ENCODE peak calls at places on chromosomes 16 and 17, in ten cellular contexts. One of them, this sample, is unnamed.

GRCh38 chr17:46722662-46723285 is 95.7 kb downstream of the WNT3 start:
- DNase-seq in stomach: no peak
- DNase-seq in tibial nerve: no peak
- DNase-seq in K562: no peak
- DNase-seq in sigmoid colon: no peak
- DNase-seq in H1: no peak
- DNase-seq in esophagus muscularis mucosa: no peak
- DNase-seq in ovary: no peak
- DNase-seq in transverse colon: no peak
- DNase-seq in A549: no peak
- DNase-seq in this sample: no peak

GRCh38 chr17:58092101-58092796 is 9.0 kb downstream of the DYNLL2 start:
- DNase-seq in K562: no peak
- DNase-seq in esophagus muscularis mucosa: peak; percentile 77
- DNase-seq in H1: no peak
- DNase-seq in ovary: no peak
- DNase-seq in A549: no peak
- DNase-seq in sigmoid colon: no peak
- DNase-seq in transverse colon: no peak
- DNase-seq in stomach: no peak
- DNase-seq in tibial nerve: no peak
- DNase-seq in this sample: no peak

GRCh38 chr16:88128556-88128955 is 177.3 kb downstream of the BANP start:
- DNase-seq in sigmoid colon: no peak
- DNase-seq in H1: no peak
- DNase-seq in transverse colon: no peak
- DNase-seq in tibial nerve: no peak
- DNase-seq in A549: no peak
- DNase-seq in esophagus muscularis mucosa: no peak
- DNase-seq in ovary: no peak
- DNase-seq in stomach: no peak
- DNase-seq in K562: no peak
- DNase-seq in this sample: no peak

GRCh38 chr16:86502856-86503748 is 7.2 kb upstream of the FOXF1 start:
- DNase-seq in H1: no peak
- DNase-seq in tibial nerve: no peak
- DNase-seq in A549: no peak
- DNase-seq in sigmoid colon: peak; percentile 69
- DNase-seq in ovary: no peak
- DNase-seq in K562: no peak
- DNase-seq in stomach: no peak
- DNase-seq in esophagus muscularis mucosa: no peak
- DNase-seq in transverse colon: no peak
- DNase-seq in this sample: no peak

GRCh38 chr17:21245703-21246102 is 7.5 kb downstream of the NATD1 start:
- DNase-seq in esophagus muscularis mucosa: no peak
- DNase-seq in A549: no peak
- DNase-seq in stomach: no peak
- DNase-seq in transverse colon: no peak
- DNase-seq in ovary: no peak
- DNase-seq in tibial nerve: no peak
- DNase-seq in sigmoid colon: no peak
- DNase-seq in K562: no peak
- DNase-seq in H1: no peak
- DNase-seq in this sample: no peak

GRCh38 chr17:58094118-58094517 is 10.9 kb downstream of the DYNLL2 start:
- DNase-seq in tibial nerve: no peak
- DNase-seq in A549: no peak
- DNase-seq in transverse colon: no peak
- DNase-seq in stomach: no peak
- DNase-seq in esophagus muscularis mucosa: peak; percentile 57
- DNase-seq in H1: no peak
- DNase-seq in ovary: no peak
- DNase-seq in sigmoid colon: no peak
- DNase-seq in K562: no peak
- DNase-seq in this sample: no peak

GRCh38 chr17:77729587-77729986 is 228.9 kb upstream of the TNRC6C start:
- DNase-seq in sigmoid colon: no peak
- DNase-seq in H1: no peak
- DNase-seq in stomach: no peak
- DNase-seq in ovary: no peak
- DNase-seq in tibial nerve: no peak
- DNase-seq in K562: no peak
- DNase-seq in A549: no peak
- DNase-seq in esophagus muscularis mucosa: peak; percentile 29
- DNase-seq in transverse colon: no peak
- DNase-seq in this sample: peak; percentile 2

GRCh38 chr16:69772560-69773254 is 10.6 kb downstream of the WWP2 start:
- DNase-seq in H1: no peak
- DNase-seq in ovary: no peak
- DNase-seq in stomach: no peak
- DNase-seq in sigmoid colon: no peak
- DNase-seq in A549: no peak
- DNase-seq in tibial nerve: no peak
- DNase-seq in transverse colon: no peak
- DNase-seq in esophagus muscularis mucosa: no peak
- DNase-seq in K562: no peak
- DNase-seq in this sample: no peak

GRCh38 chr16:56355786-56356275 is 69.5 kb downstream of the AMFR start:
- DNase-seq in ovary: peak; percentile 41
- DNase-seq in transverse colon: peak; percentile 6
- DNase-seq in esophagus muscularis mucosa: no peak
- DNase-seq in K562: peak; percentile 86
- DNase-seq in stomach: peak; percentile 18
- DNase-seq in H1: no peak
- DNase-seq in tibial nerve: peak; percentile 9
- DNase-seq in sigmoid colon: peak; percentile 64
- DNase-seq in A549: no peak
- DNase-seq in this sample: peak; percentile 61

GRCh38 chr16:87824991-87825841 is 44.1 kb downstream of the SLC7A5 start:
- DNase-seq in K562: no peak
- DNase-seq in sigmoid colon: no peak
- DNase-seq in transverse colon: no peak
- DNase-seq in ovary: no peak
- DNase-seq in tibial nerve: no peak
- DNase-seq in H1: no peak
- DNase-seq in stomach: no peak
- DNase-seq in A549: peak; percentile 64
- DNase-seq in esophagus muscularis mucosa: no peak
- DNase-seq in this sample: no peak

GRCh38 chr16:52068447-52069074 is 478.4 kb downstream of the TOX3 start:
- DNase-seq in A549: peak; percentile 39
- DNase-seq in stomach: peak; percentile 35
- DNase-seq in ovary: no peak
- DNase-seq in esophagus muscularis mucosa: peak; percentile 26
- DNase-seq in sigmoid colon: no peak
- DNase-seq in transverse colon: peak; percentile 41
- DNase-seq in K562: no peak
- DNase-seq in H1: peak; percentile 3
- DNase-seq in tibial nerve: no peak
- DNase-seq in this sample: no peak

DNA sequence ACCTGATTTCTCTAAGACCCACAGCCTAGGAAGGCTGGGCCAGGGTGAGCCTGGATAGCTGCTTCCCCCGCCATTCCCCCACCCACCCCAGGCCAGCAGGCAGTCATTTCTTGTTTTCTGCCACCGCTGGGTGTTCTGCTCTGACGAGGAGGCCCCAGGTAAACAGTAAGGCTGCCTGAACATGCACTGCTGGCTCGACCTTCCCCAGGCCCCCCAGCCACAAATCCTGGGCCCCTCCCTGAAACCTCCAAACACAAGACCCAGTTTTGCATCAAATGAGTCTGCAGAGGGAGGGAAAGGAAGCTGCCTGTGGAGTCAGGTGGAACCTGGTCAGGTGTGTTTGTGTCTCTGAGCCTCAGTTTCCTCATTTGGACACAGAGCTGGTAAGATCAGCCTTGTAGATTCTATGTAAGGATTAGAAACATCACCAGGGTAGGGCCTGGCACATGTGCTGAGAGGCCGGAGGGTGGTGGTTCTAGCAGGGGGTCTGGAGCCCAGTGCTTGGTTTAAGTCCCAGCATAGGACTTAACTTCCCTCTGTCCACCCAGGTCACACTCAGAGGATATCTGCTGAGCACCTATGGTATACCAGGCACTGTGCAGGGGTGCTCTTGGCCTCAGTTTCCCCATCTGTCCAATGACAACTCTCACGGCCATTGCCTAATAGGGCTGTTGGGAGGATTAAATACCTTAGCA is 18.9 kb upstream of the PRM1 start:
- DNase-seq in A549: no peak
- DNase-seq in tibial nerve: no peak
- DNase-seq in K562: no peak
- DNase-seq in transverse colon: no peak
- DNase-seq in ovary: no peak
- DNase-seq in sigmoid colon: no peak
- DNase-seq in H1: no peak
- DNase-seq in esophagus muscularis mucosa: no peak
- DNase-seq in stomach: no peak
- DNase-seq in this sample: no peak
- H3K4me1 ChIP-seq in A549: no peaks in the 10 kb centered on the region
- H3K4me1 ChIP-seq in tibial nerve: no peaks in the 10 kb centered on the region
- H3K4me1 ChIP-seq in K562: peaks cover 13% of the 10 kb centered on the region
- H3K4me1 ChIP-seq in transverse colon: peaks cover 19% of the 10 kb centered on the region
- H3K4me1 ChIP-seq in ovary: peaks cover 4% of the 10 kb centered on the region
- H3K4me1 ChIP-seq in sigmoid colon: peaks cover 21% of the 10 kb centered on the region
- H3K4me1 ChIP-seq in H1: peaks cover 9% of the 10 kb centered on the region
- H3K4me1 ChIP-seq in esophagus muscularis mucosa: peaks cover 13% of the 10 kb centered on the region
- H3K4me1 ChIP-seq in stomach: peaks cover 20% of the 10 kb centered on the region
- H3K4me1 ChIP-seq in this sample: peaks cover 32% of the 10 kb centered on the region

DNA sequence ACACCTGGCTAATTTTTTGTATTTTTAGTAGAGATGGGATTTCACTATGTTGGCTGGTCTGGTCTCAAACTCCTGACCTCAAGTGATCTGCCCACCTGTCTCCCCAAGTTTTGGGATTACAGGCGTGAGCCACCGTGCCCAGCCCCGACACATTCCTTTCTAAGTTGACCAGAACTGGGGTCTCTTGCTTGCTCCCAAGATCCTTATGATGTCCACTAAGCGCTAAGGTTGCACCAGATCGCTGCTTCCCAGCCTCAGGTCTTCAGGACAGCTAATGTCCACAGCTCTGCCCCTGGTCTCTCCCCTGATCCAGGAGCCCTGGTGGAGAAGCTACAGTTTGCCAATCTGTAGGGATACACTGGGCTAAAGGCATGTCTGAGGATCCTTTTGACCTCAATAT is 29.5 kb downstream of the NSMCE1 start:
- DNase-seq in transverse colon: no peak
- DNase-seq in tibial nerve: no peak
- DNase-seq in stomach: no peak
- DNase-seq in A549: no peak
- DNase-seq in ovary: peak; percentile 19
- DNase-seq in esophagus muscularis mucosa: no peak
- DNase-seq in K562: no peak
- DNase-seq in sigmoid colon: peak; percentile 52
- DNase-seq in H1: no peak
- DNase-seq in this sample: peak; percentile 19
- TF ChIP-seq EP300 in transverse colon: no peak
- TF ChIP-seq EP300 in tibial nerve: no peak
- TF ChIP-seq EP300 in stomach: no peak
- TF ChIP-seq EP300 in A549: no peak
- TF ChIP-seq EP300 in ovary: no peak
- TF ChIP-seq EP300 in esophagus muscularis mucosa: no peak
- TF ChIP-seq EP300 in K562: no peak
- TF ChIP-seq EP300 in sigmoid colon: no peak
- TF ChIP-seq EP300 in H1: no peak
- TF ChIP-seq EP300 in this sample: no peak

GRCh38 chr17:74800531-74800930 is 24.4 kb upstream of the NAT9 start:
- DNase-seq in K562: no peak
- DNase-seq in tibial nerve: no peak
- DNase-seq in esophagus muscularis mucosa: no peak
- DNase-seq in stomach: no peak
- DNase-seq in H1: no peak
- DNase-seq in A549: no peak
- DNase-seq in sigmoid colon: no peak
- DNase-seq in transverse colon: no peak
- DNase-seq in ovary: no peak
- DNase-seq in this sample: no peak

GRCh38 chr17:74803971-74804370 is 27.8 kb upstream of the NAT9 start:
- DNase-seq in sigmoid colon: no peak
- DNase-seq in K562: no peak
- DNase-seq in esophagus muscularis mucosa: no peak
- DNase-seq in H1: no peak
- DNase-seq in A549: no peak
- DNase-seq in tibial nerve: no peak
- DNase-seq in stomach: no peak
- DNase-seq in ovary: no peak
- DNase-seq in transverse colon: no peak
- DNase-seq in this sample: no peak

GRCh38 chr17:74803388-74803930 is 27.3 kb upstream of the NAT9 start:
- DNase-seq in K562: no peak
- DNase-seq in tibial nerve: no peak
- DNase-seq in esophagus muscularis mucosa: no peak
- DNase-seq in sigmoid colon: no peak
- DNase-seq in transverse colon: no peak
- DNase-seq in stomach: no peak
- DNase-seq in A549: no peak
- DNase-seq in ovary: no peak
- DNase-seq in H1: no peak
- DNase-seq in this sample: no peak

GRCh38 chr17:74804683-74805082 is 28.5 kb upstream of the NAT9 start:
- DNase-seq in transverse colon: no peak
- DNase-seq in tibial nerve: no peak
- DNase-seq in ovary: no peak
- DNase-seq in esophagus muscularis mucosa: no peak
- DNase-seq in stomach: no peak
- DNase-seq in A549: no peak
- DNase-seq in K562: no peak
- DNase-seq in H1: no peak
- DNase-seq in sigmoid colon: no peak
- DNase-seq in this sample: peak; percentile 73

DNA sequence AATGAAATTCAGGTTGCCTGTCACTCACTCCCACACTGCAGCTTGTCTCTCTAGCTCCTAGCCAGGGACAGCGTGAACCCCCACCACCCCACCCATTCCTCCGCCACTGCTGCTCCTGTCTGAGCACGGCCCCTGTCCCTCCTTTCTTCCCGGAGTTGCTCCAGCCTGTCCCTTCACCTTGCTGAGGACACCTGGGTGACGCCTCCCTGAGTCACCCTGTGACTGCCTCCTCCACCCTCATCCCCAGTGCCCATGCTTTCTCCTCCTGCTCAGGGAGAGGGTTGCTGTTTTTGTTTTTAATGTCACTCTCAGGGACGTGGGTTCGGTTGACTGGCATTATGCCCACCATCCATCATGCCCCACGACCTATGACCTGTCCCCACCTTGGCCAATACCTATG is 25.8 kb upstream of the NAT9 start:
- DNase-seq in transverse colon: no peak
- DNase-seq in H1: no peak
- DNase-seq in esophagus muscularis mucosa: no peak
- DNase-seq in K562: no peak
- DNase-seq in tibial nerve: no peak
- DNase-seq in stomach: no peak
- DNase-seq in A549: no peak
- DNase-seq in ovary: no peak
- DNase-seq in sigmoid colon: no peak
- DNase-seq in this sample: no peak
- TF ChIP-seq POLR2A in transverse colon: no peak
- TF ChIP-seq POLR2A in H1: no peak
- TF ChIP-seq POLR2A in esophagus muscularis mucosa: no peak
- TF ChIP-seq POLR2A in K562: no peak
- TF ChIP-seq POLR2A in tibial nerve: no peak
- TF ChIP-seq POLR2A in stomach: no peak
- TF ChIP-seq POLR2A in A549: no peak
- TF ChIP-seq POLR2A in ovary: no peak
- TF ChIP-seq POLR2A in sigmoid colon: no peak
- TF ChIP-seq POLR2A in this sample: no peak

GRCh38 chr17:34252138-34252889 is 2.8 kb upstream of the CCL2 start:
- DNase-seq in esophagus muscularis mucosa: peak; percentile 99
- DNase-seq in sigmoid colon: peak; percentile 98
- DNase-seq in A549: peak; percentile 84
- DNase-seq in tibial nerve: peak; percentile 95
- DNase-seq in transverse colon: peak; percentile 81
- DNase-seq in stomach: peak; percentile 75
- DNase-seq in ovary: peak; percentile 95
- DNase-seq in H1: no peak
- DNase-seq in K562: peak; percentile 46
- DNase-seq in this sample: no peak
- H3K4me1 ChIP-seq in esophagus muscularis mucosa: peaks cover 95% of the 10 kb centered on the region
- H3K4me1 ChIP-seq in sigmoid colon: peaks cover 90% of the 10 kb centered on the region
- H3K4me1 ChIP-seq in A549: peaks cover 80% of the 10 kb centered on the region
- H3K4me1 ChIP-seq in tibial nerve: peaks cover 10% of the 10 kb centered on the region
- H3K4me1 ChIP-seq in transverse colon: peaks cover 79% of the 10 kb centered on the region
- H3K4me1 ChIP-seq in stomach: peaks cover 66% of the 10 kb centered on the region
- H3K4me1 ChIP-seq in ovary: peaks cover 16% of the 10 kb centered on the region
- H3K4me1 ChIP-seq in H1: peaks cover 11% of the 10 kb centered on the region
- H3K4me1 ChIP-seq in K562: peaks cover 16% of the 10 kb centered on the region
- H3K4me1 ChIP-seq in this sample: peaks cover 77% of the 10 kb centered on the region

This sample was measured in upper lobe of left lung.